ENCODE peak calls at places on chromosome 2, in eight cellular contexts. One of them, this sample, is unnamed.

GRCh38 chr2:86703704-86704370 is 16.3 kb upstream of the RMND5A start:
- DNase-seq in fibroblast of pulmonary artery: peak
- DNase-seq in activated T-cell treated with anti-CD3 and anti-CD28 coated beads for 48 hours: no peak
- DNase-seq in NAMALWA: no peak
- DNase-seq in HTR-8/SVneo: no peak
- DNase-seq in LoVo: peak
- DNase-seq in T-helper 1 cell: no peak
- DNase-seq in activated T-helper 1 cell treated with Interleukin-2 at 50 U/mL for 16 hours: no peak
- DNase-seq in this sample: no peak

GRCh38 chr2:219228026-219228744 is 1.3 kb downstream of the ATG9A start:
- DNase-seq in fibroblast of pulmonary artery: no peak
- DNase-seq in activated T-cell treated with anti-CD3 and anti-CD28 coated beads for 48 hours: no peak
- DNase-seq in NAMALWA: no peak
- DNase-seq in HTR-8/SVneo: no peak
- DNase-seq in LoVo: no peak
- DNase-seq in T-helper 1 cell: no peak
- DNase-seq in activated T-helper 1 cell treated with Interleukin-2 at 50 U/mL for 16 hours: no peak
- DNase-seq in this sample: peak

GRCh38 chr2:189538402-189538801 is 42.2 kb downstream of the SLC40A1 start:
- DNase-seq in fibroblast of pulmonary artery: no peak
- DNase-seq in activated T-cell treated with anti-CD3 and anti-CD28 coated beads for 48 hours: no peak
- DNase-seq in NAMALWA: no peak
- DNase-seq in HTR-8/SVneo: no peak
- DNase-seq in LoVo: no peak
- DNase-seq in T-helper 1 cell: no peak
- DNase-seq in activated T-helper 1 cell treated with Interleukin-2 at 50 U/mL for 16 hours: no peak
- DNase-seq in this sample: no peak

GRCh38 chr2:36663851-36664715 is 32.4 kb upstream of the VIT start:
- DNase-seq in fibroblast of pulmonary artery: peak
- DNase-seq in activated T-cell treated with anti-CD3 and anti-CD28 coated beads for 48 hours: no peak
- DNase-seq in NAMALWA: peak
- DNase-seq in HTR-8/SVneo: peak
- DNase-seq in LoVo: peak
- DNase-seq in T-helper 1 cell: no peak
- DNase-seq in activated T-helper 1 cell treated with Interleukin-2 at 50 U/mL for 16 hours: no peak
- DNase-seq in this sample: peak

GRCh38 chr2:58182527-58182926 is 58.6 kb downstream of the FANCL start:
- DNase-seq in fibroblast of pulmonary artery: peak
- DNase-seq in activated T-cell treated with anti-CD3 and anti-CD28 coated beads for 48 hours: no peak
- DNase-seq in NAMALWA: no peak
- DNase-seq in HTR-8/SVneo: no peak
- DNase-seq in LoVo: no peak
- DNase-seq in T-helper 1 cell: no peak
- DNase-seq in activated T-helper 1 cell treated with Interleukin-2 at 50 U/mL for 16 hours: no peak
- DNase-seq in this sample: no peak

GRCh38 chr2:85957256-85957655 is 68.5 kb upstream of the ST3GAL5 start:
- DNase-seq in fibroblast of pulmonary artery: no peak
- DNase-seq in activated T-cell treated with anti-CD3 and anti-CD28 coated beads for 48 hours: no peak
- DNase-seq in NAMALWA: no peak
- DNase-seq in HTR-8/SVneo: no peak
- DNase-seq in LoVo: no peak
- DNase-seq in T-helper 1 cell: no peak
- DNase-seq in activated T-helper 1 cell treated with Interleukin-2 at 50 U/mL for 16 hours: no peak
- DNase-seq in this sample: no peak

GRCh38 chr2:24828641-24829040 is 35.4 kb downstream of the CENPO start:
- DNase-seq in fibroblast of pulmonary artery: no peak
- DNase-seq in activated T-cell treated with anti-CD3 and anti-CD28 coated beads for 48 hours: no peak
- DNase-seq in NAMALWA: no peak
- DNase-seq in HTR-8/SVneo: no peak
- DNase-seq in LoVo: no peak
- DNase-seq in T-helper 1 cell: no peak
- DNase-seq in activated T-helper 1 cell treated with Interleukin-2 at 50 U/mL for 16 hours: no peak
- DNase-seq in this sample: no peak

GRCh38 chr2:65612654-65613053 is 180.3 kb upstream of the SPRED2 start:
- DNase-seq in fibroblast of pulmonary artery: no peak
- DNase-seq in activated T-cell treated with anti-CD3 and anti-CD28 coated beads for 48 hours: no peak
- DNase-seq in NAMALWA: no peak
- DNase-seq in HTR-8/SVneo: no peak
- DNase-seq in LoVo: no peak
- DNase-seq in T-helper 1 cell: no peak
- DNase-seq in activated T-helper 1 cell treated with Interleukin-2 at 50 U/mL for 16 hours: no peak
- DNase-seq in this sample: no peak

GRCh38 chr2:189178726-189179606 is 595 bp downstream of the COL5A2 start:
- DNase-seq in fibroblast of pulmonary artery: peak
- DNase-seq in activated T-cell treated with anti-CD3 and anti-CD28 coated beads for 48 hours: no peak
- DNase-seq in NAMALWA: peak
- DNase-seq in HTR-8/SVneo: peak
- DNase-seq in LoVo: peak
- DNase-seq in T-helper 1 cell: no peak
- DNase-seq in activated T-helper 1 cell treated with Interleukin-2 at 50 U/mL for 16 hours: no peak
- DNase-seq in this sample: no peak

GRCh38 chr2:104848526-104848925 is 5.4 kb upstream of the POU3F3 start:
- DNase-seq in fibroblast of pulmonary artery: no peak
- DNase-seq in activated T-cell treated with anti-CD3 and anti-CD28 coated beads for 48 hours: no peak
- DNase-seq in NAMALWA: no peak
- DNase-seq in HTR-8/SVneo: no peak
- DNase-seq in LoVo: no peak
- DNase-seq in T-helper 1 cell: no peak
- DNase-seq in activated T-helper 1 cell treated with Interleukin-2 at 50 U/mL for 16 hours: no peak
- DNase-seq in this sample: no peak

This sample was measured in stimulated activated naive CD4-positive, alpha-beta T cell.